ENCODE peak calls at places on chromosomes 3 and 15, in nine cellular contexts. T is endodermal cell; D is astrocyte of the cerebellum; V is tibial artery; S is right atrium auricular region; K is cerebellar nuclear complex; R is activated T-helper 1 cell treated with anti-CD3 and anti-CD28 coated beads, Interleukin-12 subunit alpha, Interleukin-12 subunit beta, Interleukin-2, Interleukin-4 antibody, amounts not matched to agents 30 ng/mL and 10 ng/mL and 1 ng/mL, durations not matched to agents 14 hours and 24 hours and 36 hours; P is neuronal stem cell; W is hippocampal formation. N is an unnamed sample.
A peak's percentile ranks its signal among the peaks of the same experiment; 100 is the strongest.

GRCh38 chr3:43753743-43754142 is 63.0 kb downstream of the ABHD5 start:
- DNase-seq in T (no peak), D (no peak), V (no peak), S (no peak), K (no peak), R (no peak), P (no peak), W (no peak), N (no peak)

GRCh38 chr15:36501063-36501678 is 78.3 kb upstream of the CDIN1 start:
- DNase-seq in T (peak; percentile 69), D (peak; percentile 64), V (no peak), S (no peak), K (peak; percentile 14), R (no peak), P (peak; percentile 51), W (peak; percentile 95), N (peak; percentile 22)

GRCh38 chr15:80823120-80823519 is 44.0 kb downstream of the CEMIP start:
- DNase-seq in T (no peak), D (no peak), V (no peak), S (no peak), K (no peak), R (no peak), P (no peak), W (no peak), N (no peak)

GRCh38 chr15:53837263-53837662 is 77.8 kb upstream of the WDR72 start:
- DNase-seq in T (no peak), D (no peak), V (no peak), S (no peak), K (no peak), R (no peak), P (no peak), W (no peak), N (no peak)

GRCh38 chr3:185335799-185336198 is 27.1 kb upstream of the MAP3K13 start:
- DNase-seq in T (no peak), D (peak; percentile 23), V (no peak), S (no peak), K (no peak), R (no peak), P (no peak), W (no peak), N (peak; percentile 4)

GRCh38 chr3:125443923-125444322 is 68.8 kb upstream of the ZNF148 start:
- DNase-seq in T (no peak), D (peak; percentile 35), V (no peak), S (no peak), K (no peak), R (no peak), P (no peak), W (no peak), N (no peak)

GRCh38 chr15:90481023-90481422 is 48.7 kb upstream of the CRTC3 start:
- DNase-seq in T (no peak), D (no peak), V (no peak), S (no peak), K (no peak), R (peak; percentile 53), P (no peak), W (no peak), N (no peak)

GRCh38 chr3:8914491-8914890 is 48.8 kb downstream of the RAD18 start:
- DNase-seq in T (no peak), D (no peak), V (no peak), S (no peak), K (no peak), R (no peak), P (no peak), W (no peak), N (no peak)

N was measured in T1000.